ENCODE peak calls at places on chromosomes 11 and 22, in nine cellular contexts. M is fibroblast of villous mesenchyme, P is NCI-H1105, H is RPMI7951, I is astrocyte of the cerebellum, C is activated gamma-delta T cell, L is head of caudate nucleus, S is NCI-H345, Q is GOT3. J is an unnamed sample.

GRCh38 chr11:28228196-28228595 is 120.0 kb downstream of the METTL15 start:
- DNase-seq in M (peak), P (no peak), H (no peak), I (no peak), C (no peak), L (no peak), S (no peak), Q (no peak), J (no peak)

GRCh38 chr11:33773399-33774355 is 643 bp downstream of the FBXO3 start:
- DNase-seq in M (peak), P (peak), H (peak), I (no peak), C (peak), L (peak), S (no peak), Q (no peak), J (peak)

GRCh38 chr11:73226297-73227006 is 8.4 kb downstream of the P2RY2 start:
- DNase-seq in M (no peak), P (no peak), H (no peak), I (no peak), C (no peak), L (no peak), S (no peak), Q (no peak), J (no peak)

GRCh38 chr11:36282926-36283325 is 6.3 kb downstream of the COMMD9 start:
- DNase-seq in M (no peak), P (no peak), H (no peak), I (no peak), C (no peak), L (no peak), S (no peak), Q (no peak), J (no peak)

GRCh38 chr11:78841451-78842060 is 266.9 kb upstream of the NARS2 start:
- DNase-seq in M (no peak), P (no peak), H (no peak), I (no peak), C (no peak), L (peak), S (no peak), Q (no peak), J (no peak)

GRCh38 chr11:123137496-123138270 is 57.4 kb downstream of the CLMP start:
- DNase-seq in M (peak), P (no peak), H (peak), I (peak), C (no peak), L (peak), S (no peak), Q (peak), J (peak)

GRCh38 chr11:8288166-8288772 is 24.6 kb upstream of the LMO1 start:
- DNase-seq in M (no peak), P (no peak), H (no peak), I (no peak), C (no peak), L (no peak), S (no peak), Q (no peak), J (no peak)

GRCh38 chr22:20448630-20449029 is 11.0 kb upstream of the SCARF2 start:
- DNase-seq in M (no peak), P (no peak), H (no peak), I (no peak), C (no peak), L (no peak), S (no peak), Q (no peak), J (no peak)

GRCh38 chr11:118961189-118961588 is 5.1 kb downstream of the UPK2 start:
- DNase-seq in M (no peak), P (no peak), H (no peak), I (no peak), C (no peak), L (no peak), S (no peak), Q (no peak), J (no peak)

GRCh38 chr11:65503923-65504670 is 5.3 kb downstream of the MALAT1 start:
- DNase-seq in M (peak), P (no peak), H (peak), I (no peak), C (no peak), L (no peak), S (no peak), Q (no peak), J (no peak)

J was measured in AG08395.